ENCODE peak calls at places on chromosomes 4 and X, in eight cellular contexts. B is Kasumi-1; W is activated naive CD4-positive, alpha-beta T cell; J is stimulated activated CD4-positive, alpha-beta T cell treated with anti-CD3 and anti-CD28 coated beads, Interleukin-4, amount 100 ng/mL, for 1 hour; X is GM19239; Z is SW480; F is body of pancreas; C is T-helper 2 cell. H is an unnamed sample.

GRCh38 chr4:158259955-158260575 is 49.8 kb downstream of the TMEM144 start:
- DNase-seq in J (no peak), Z (peak), C (peak), X (no peak), F (no peak), B (peak), W (no peak), H (no peak)

GRCh38 chr4:41258783-41259182 is 2.1 kb downstream of the UCHL1 start:
- DNase-seq in W (no peak), J (no peak), C (no peak), Z (peak), X (no peak), B (peak), F (no peak), H (peak)

GRCh38 chrX:80810365-80810978 is 795 bp upstream of the BRWD3 start:
- DNase-seq in X (no peak), J (no peak), C (no peak), Z (peak), F (no peak), W (no peak), B (no peak), H (peak)

GRCh38 chrX:106716004-106716403 is 10.5 kb upstream of the RNF128 start:
- DNase-seq in B (no peak), Z (no peak), W (no peak), X (no peak), J (no peak), C (no peak), F (no peak), H (no peak)

GRCh38 chr4:147355849-147356248 is 125.0 kb upstream of the EDNRA start:
- DNase-seq in Z (no peak), B (no peak), J (no peak), F (no peak), X (no peak), C (no peak), W (no peak), H (no peak)

GRCh38 chr4:137677851-137678250 is 145.6 kb upstream of the PCDH18 start:
- DNase-seq in X (no peak), F (no peak), J (no peak), Z (no peak), W (no peak), C (no peak), B (no peak), H (no peak)

GRCh38 chr4:6009452-6009851 is 8.8 kb downstream of the C4orf50 start:
- DNase-seq in X (no peak), W (no peak), B (no peak), F (no peak), C (no peak), Z (no peak), J (no peak), H (no peak)

GRCh38 chr4:89196745-89197144 is 85.4 kb downstream of the TIGD2 start:
- DNase-seq in F (no peak), W (no peak), C (no peak), B (no peak), X (no peak), J (no peak), Z (no peak), H (no peak)

GRCh38 chr4:41456559-41457101 is 81.3 kb upstream of the LIMCH1 start:
- DNase-seq in B (no peak), X (no peak), F (no peak), W (no peak), J (no peak), Z (no peak), C (no peak), H (no peak)

GRCh38 chr4:103144926-103145325 is 45.3 kb upstream of the BDH2 start:
- DNase-seq in W (no peak), Z (no peak), J (no peak), B (no peak), X (no peak), C (no peak), F (no peak), H (no peak)

GRCh38 chr4:119138046-119138445 is 2.4 kb downstream of the MYOZ2 start:
- DNase-seq in F (no peak), Z (no peak), C (no peak), B (no peak), J (no peak), W (no peak), X (no peak), H (no peak)

GRCh38 chrX:10579753-10580060 is 40.7 kb downstream of the MID1 start:
- DNase-seq in B (no peak), C (no peak), Z (peak), X (no peak), F (no peak), J (no peak), W (no peak), H (no peak)

GRCh38 chrX:78029663-78030062 is 60.2 kb upstream of the PGAM4 start:
- DNase-seq in X (no peak), W (no peak), Z (peak), J (peak), C (peak), B (peak), F (peak), H (no peak)

GRCh38 chr4:79578613-79579012 is 170.6 kb upstream of the GK2 start:
- DNase-seq in J (no peak), F (no peak), Z (no peak), C (no peak), W (no peak), X (no peak), B (no peak), H (no peak)

GRCh38 chr4:107094976-107095375 is 58.9 kb upstream of the DKK2 start:
- DNase-seq in C (no peak), X (no peak), B (no peak), Z (no peak), W (no peak), J (no peak), F (no peak), H (no peak)

H was measured in GOT3.